ENCODE peak calls at places on chromosomes 12 and 14, in ten cellular contexts. K, B, N, H, A, Y, R, V, G and O are unnamed samples.

GRCh38 chr14:105884808-105885281 is 358.5 kb downstream of the TMEM121 start:
- DNase-seq in B (no peak), R (no peak), N (no peak), K (peak; percentile 13), Y (no peak), A (no peak), G (no peak), H (no peak), V (peak; percentile 4), O (peak; percentile 39)

GRCh38 chr14:89792489-89793366 is 161.8 kb downstream of the EFCAB11 start:
- DNase-seq in Y (no peak), K (no peak), N (no peak), B (no peak), R (no peak), V (peak; percentile 36), H (no peak), A (no peak), G (no peak), O (peak; percentile 35)

GRCh38 chr14:102516531-102517411 is 7.2 kb upstream of the ANKRD9 start:
- DNase-seq in Y (no peak), G (peak; percentile 59), V (peak; percentile 62), N (peak; percentile 76), A (peak; percentile 71), H (no peak), B (no peak), R (peak; percentile 35), K (peak; percentile 69), O (peak; percentile 88)

GRCh38 chr12:93502802-93503623 is 35.7 kb downstream of the MRPL42 start:
- DNase-seq in H (peak; percentile 38), Y (peak; percentile 33), G (peak; percentile 57), K (no peak), R (peak; percentile 9), V (peak; percentile 58), B (no peak), N (peak; percentile 43), A (peak; percentile 62), O (no peak)

GRCh38 chr12:95574799-95575452 is 23.6 kb upstream of the USP44 start:
- DNase-seq in H (peak; percentile 13), Y (no peak), G (no peak), V (no peak), B (no peak), R (peak; percentile 34), A (peak; percentile 56), K (no peak), N (no peak), O (no peak)

GRCh38 chr14:101730626-101731186 is 30.8 kb upstream of the PPP2R5C start:
- DNase-seq in A (no peak), K (peak; percentile 52), N (no peak), G (no peak), Y (no peak), H (no peak), B (no peak), R (no peak), V (no peak), O (no peak)

GRCh38 chr12:28308891-28309290 is 118.6 kb downstream of the CCDC91 start:
- DNase-seq in Y (no peak), G (no peak), N (no peak), R (no peak), V (no peak), A (no peak), K (no peak), H (no peak), B (no peak), O (no peak)

GRCh38 chr12:24902521-24903304 is 46.2 kb downstream of the BCAT1 start:
- DNase-seq in A (peak; percentile 28), V (no peak), R (peak; percentile 40), Y (peak; percentile 56), B (no peak), G (no peak), H (no peak), K (peak; percentile 47), N (no peak), O (no peak)

GRCh38 chr12:127494961-127495915 is 771.7 kb upstream of the TMEM132C start:
- DNase-seq in H (no peak), R (no peak), N (no peak), K (no peak), A (no peak), V (no peak), Y (no peak), B (no peak), G (no peak), O (no peak)
- H3K4me1 ChIP-seq in H (no peaks in the 10 kb centered on the region), R (no peaks in the 10 kb centered on the region), N (no peaks in the 10 kb centered on the region), K (no peaks in the 10 kb centered on the region), A (no peaks in the 10 kb centered on the region), V (no peaks in the 10 kb centered on the region), Y (no peaks in the 10 kb centered on the region), B (no peaks in the 10 kb centered on the region), G (no peaks in the 10 kb centered on the region), O (no peaks in the 10 kb centered on the region)

GRCh38 chr12:80862606-80863005 is 75.1 kb downstream of the LIN7A start:
- DNase-seq in G (no peak), H (no peak), R (no peak), K (no peak), Y (no peak), A (no peak), N (no peak), B (no peak), V (no peak), O (no peak)
- H3K4me1 ChIP-seq in G (no peaks in the 10 kb centered on the region), H (no peaks in the 10 kb centered on the region), R (no peaks in the 10 kb centered on the region), K (no peaks in the 10 kb centered on the region), Y (no peaks in the 10 kb centered on the region), A (no peaks in the 10 kb centered on the region), N (no peaks in the 10 kb centered on the region), B (no peaks in the 10 kb centered on the region), V (no peaks in the 10 kb centered on the region), O (peaks cover 11% of the 10 kb centered on the region)

DNA sequence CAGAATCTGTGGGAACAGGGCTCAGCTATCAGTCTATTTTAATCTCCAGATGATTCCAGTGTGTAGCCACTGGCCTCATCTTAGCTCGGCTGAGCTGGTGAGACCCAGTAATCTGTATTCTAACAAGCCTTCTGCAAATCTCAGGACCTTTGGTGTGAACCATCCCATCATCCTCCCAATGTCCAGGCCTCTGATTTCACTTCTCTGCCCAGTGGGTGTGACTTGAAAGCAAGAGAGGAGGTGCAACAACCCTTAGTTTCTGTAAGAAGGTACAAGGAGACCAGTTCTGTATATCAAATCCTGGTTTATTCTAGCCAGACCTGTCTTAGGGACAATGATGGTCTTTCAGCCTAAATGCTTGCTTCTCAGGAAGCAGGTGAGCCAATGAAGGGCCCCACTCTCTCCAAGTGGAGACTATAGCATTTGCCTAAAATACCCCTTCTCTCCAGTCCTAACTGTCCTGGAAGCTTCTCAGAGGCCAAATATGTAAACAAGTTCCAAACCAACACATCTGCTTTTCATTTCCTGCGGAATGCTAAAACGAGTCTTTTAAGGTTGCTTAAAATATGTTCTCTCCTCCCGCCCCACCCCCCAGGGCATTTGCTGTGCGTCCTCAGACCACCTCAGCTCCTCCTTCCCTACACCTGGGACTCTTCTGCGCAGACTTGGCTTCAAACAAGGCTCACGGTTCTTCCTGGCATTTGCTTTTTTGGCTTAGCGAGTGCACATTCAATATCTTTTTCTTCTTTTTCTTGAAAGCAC is 78.4 kb upstream of the FUT8 start:
- DNase-seq in Y (peak; percentile 18), A (peak; percentile 62), K (peak; percentile 62), V (no peak), H (no peak), N (peak; percentile 72), B (peak; percentile 53), G (peak; percentile 62), R (no peak), O (no peak)
- H3K4me1 ChIP-seq in Y (peaks cover 5% of the 10 kb centered on the region), A (peaks cover 54% of the 10 kb centered on the region), K (peaks cover 31% of the 10 kb centered on the region), V (peaks cover 7% of the 10 kb centered on the region), H (no peaks in the 10 kb centered on the region), N (peaks cover 57% of the 10 kb centered on the region), B (peaks cover 8% of the 10 kb centered on the region), G (peaks cover 31% of the 10 kb centered on the region), R (peaks cover 20% of the 10 kb centered on the region), O (peaks cover 2% of the 10 kb centered on the region)

DNA sequence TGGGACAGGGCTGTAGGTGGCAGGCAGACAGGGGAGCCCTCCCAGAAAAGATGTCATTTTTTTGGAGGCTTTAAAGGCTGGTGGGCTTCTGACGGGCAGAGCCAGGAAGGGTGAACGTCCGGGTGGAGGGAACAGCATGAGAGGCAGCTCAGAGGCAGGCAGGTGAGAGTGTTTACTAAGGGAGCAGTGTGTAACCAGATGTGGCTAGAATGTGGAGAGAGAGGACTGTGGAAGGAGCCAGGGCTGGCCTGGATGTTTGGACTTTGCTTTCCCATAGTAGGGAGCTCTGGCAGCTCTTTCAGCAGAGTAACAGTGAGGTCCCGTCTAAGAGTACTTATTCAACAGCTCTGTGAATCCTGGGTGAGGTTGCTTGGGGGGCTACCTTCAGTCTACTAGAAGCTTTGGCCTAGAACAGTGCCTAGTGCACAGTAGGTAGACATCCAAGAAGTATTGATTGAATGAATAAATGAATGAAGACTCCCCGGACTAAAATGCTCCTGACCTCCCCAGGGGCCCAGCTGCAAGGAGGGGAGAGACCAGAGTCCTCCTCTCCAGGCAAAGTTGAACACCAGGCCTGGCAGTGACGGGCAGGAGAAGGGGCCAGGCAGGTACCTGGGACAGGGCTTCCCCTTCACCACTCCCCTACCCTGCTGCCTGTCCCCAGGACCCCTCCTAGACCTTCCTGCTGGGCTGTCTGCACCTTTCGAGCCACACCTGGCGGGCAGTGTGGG is 8.6 kb downstream of the FAM222A start:
- DNase-seq in V (no peak), H (no peak), A (no peak), R (no peak), K (no peak), N (no peak), G (no peak), Y (no peak), B (no peak), O (no peak)
- H3K4me1 ChIP-seq in V (peaks cover 17% of the 10 kb centered on the region), H (peaks cover 8% of the 10 kb centered on the region), A (peaks cover 13% of the 10 kb centered on the region), R (no peaks in the 10 kb centered on the region), K (peaks cover 4% of the 10 kb centered on the region), N (peaks cover 30% of the 10 kb centered on the region), G (peaks cover 30% of the 10 kb centered on the region), Y (peaks cover 36% of the 10 kb centered on the region), B (peaks cover 20% of the 10 kb centered on the region), O (peaks cover 11% of the 10 kb centered on the region)

GRCh38 chr12:78568326-78569020 is 296.1 kb upstream of the SYT1 start:
- DNase-seq in A (no peak), H (no peak), Y (no peak), K (no peak), G (no peak), R (peak; percentile 11), V (no peak), N (no peak), B (no peak), O (no peak)
- H3K4me1 ChIP-seq in A (no peaks in the 10 kb centered on the region), H (no peaks in the 10 kb centered on the region), Y (no peaks in the 10 kb centered on the region), K (no peaks in the 10 kb centered on the region), G (peaks cover 4% of the 10 kb centered on the region), R (no peaks in the 10 kb centered on the region), V (peaks cover 3% of the 10 kb centered on the region), N (no peaks in the 10 kb centered on the region), B (no peaks in the 10 kb centered on the region), O (no peaks in the 10 kb centered on the region)

DNA sequence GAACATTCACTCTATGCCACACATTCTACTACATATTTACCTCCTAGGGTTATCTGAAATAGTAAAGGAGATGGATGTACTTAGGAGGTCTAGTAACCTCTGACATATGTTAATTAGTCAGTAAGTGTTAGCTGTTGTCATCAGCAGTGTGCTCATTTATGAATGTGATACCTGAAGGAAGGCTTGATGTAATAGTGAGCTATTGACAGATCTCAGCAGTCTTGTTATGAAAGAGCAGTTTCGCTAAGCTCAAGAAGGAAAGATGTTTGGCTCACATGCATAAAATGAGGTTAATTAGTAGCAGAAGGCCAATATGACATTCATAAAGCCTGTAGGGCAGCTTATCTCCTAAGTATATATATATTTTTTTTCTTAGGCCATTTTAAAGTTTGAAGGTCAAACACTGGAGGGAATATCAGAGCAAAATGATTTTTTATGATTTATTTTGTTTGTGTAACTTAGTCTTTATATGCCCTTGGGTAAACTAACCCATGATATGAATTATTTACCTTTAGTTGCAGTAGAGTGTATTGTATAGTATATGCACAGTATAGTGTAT is 2.8 kb downstream of the FAM234B start:
- DNase-seq in K (no peak), G (no peak), N (no peak), Y (no peak), V (no peak), R (no peak), A (peak; percentile 27), B (no peak), H (no peak), O (no peak)
- H3K4me1 ChIP-seq in K (no peaks in the 10 kb centered on the region), G (no peaks in the 10 kb centered on the region), N (peaks cover 26% of the 10 kb centered on the region), Y (peaks cover 6% of the 10 kb centered on the region), V (peaks cover 1% of the 10 kb centered on the region), R (peaks cover 3% of the 10 kb centered on the region), A (peaks cover 3% of the 10 kb centered on the region), B (no peaks in the 10 kb centered on the region), H (no peaks in the 10 kb centered on the region), O (no peaks in the 10 kb centered on the region)

GRCh38 chr12:123105427-123105826 is 45.5 kb downstream of the PITPNM2 start:
- DNase-seq in Y (no peak), A (no peak), B (no peak), K (no peak), V (no peak), R (no peak), H (no peak), N (no peak), G (no peak), O (no peak)
- H3K4me1 ChIP-seq in Y (peaks cover 40% of the 10 kb centered on the region), A (no peaks in the 10 kb centered on the region), B (no peaks in the 10 kb centered on the region), K (no peaks in the 10 kb centered on the region), V (peaks cover 23% of the 10 kb centered on the region), R (peaks cover 3% of the 10 kb centered on the region), H (peaks cover 15% of the 10 kb centered on the region), N (peaks cover 20% of the 10 kb centered on the region), G (peaks cover 18% of the 10 kb centered on the region), O (peaks cover 29% of the 10 kb centered on the region)